ENCODE peak calls at places on chromosomes 12 and 14, in six cellular contexts. B is stomach, Q is A549, H is H1, F is sigmoid colon, D is transverse colon. K is an unnamed sample.

GRCh38 chr14:101821528-101821927 is 60.0 kb downstream of the PPP2R5C start:
- DNase-seq in F (no peak), B (no peak), H (no peak), D (no peak), Q (no peak), K (no peak)

GRCh38 chr14:46051801-46052200 is 599.8 kb downstream of the RPL10L start:
- DNase-seq in D (no peak), F (no peak), Q (no peak), B (no peak), H (no peak), K (no peak)

GRCh38 chr12:121803861-121804416 is at the start of gene SETD1B:
- DNase-seq in Q (no peak), D (peak), F (peak), H (no peak), B (peak), K (no peak)

GRCh38 chr12:42296503-42297109 is 29.3 kb downstream of the ZCRB1 start:
- DNase-seq in Q (no peak), D (no peak), F (no peak), B (no peak), H (no peak), K (no peak)

GRCh38 chr12:104138747-104139186 is 757 bp upstream of the NFYB start:
- DNase-seq in H (no peak), Q (no peak), D (peak), B (no peak), F (peak), K (no peak)

GRCh38 chr12:6057693-6058092 is 66.8 kb downstream of the VWF start:
- DNase-seq in Q (no peak), B (no peak), D (no peak), F (no peak), H (peak), K (no peak)

GRCh38 chr12:12922191-12922616 is 29.8 kb downstream of the GPRC5D start:
- DNase-seq in D (no peak), F (no peak), H (no peak), B (no peak), Q (no peak), K (no peak)

GRCh38 chr14:68952544-68953535 is 26.3 kb downstream of the ACTN1 start:
- DNase-seq in F (peak), Q (no peak), B (no peak), D (no peak), H (no peak), K (peak)

GRCh38 chr12:94644622-94645021 is 5.7 kb downstream of the TMCC3 start:
- DNase-seq in H (no peak), B (no peak), F (no peak), D (no peak), Q (no peak), K (peak)

GRCh38 chr12:122336015-122336946 is 70.0 kb upstream of the VPS33A start:
- DNase-seq in Q (peak), H (no peak), F (no peak), D (peak), B (no peak), K (no peak)

GRCh38 chr12:65685514-65685913 is 138.8 kb upstream of the HMGA2 start:
- DNase-seq in F (no peak), D (no peak), Q (no peak), H (no peak), B (no peak), K (no peak)

GRCh38 chr12:6360080-6360571 is 15.2 kb downstream of the SCNN1A start:
- DNase-seq in B (no peak), D (peak), H (no peak), F (no peak), Q (no peak), K (no peak)

GRCh38 chr14:21191809-21192446 is 36.1 kb upstream of the OR5AU1 start:
- DNase-seq in H (peak), D (peak), B (peak), F (peak), Q (peak), K (peak)

GRCh38 chr14:73725116-73726024 is 11.2 kb upstream of the PNMA1 start:
- DNase-seq in D (no peak), Q (no peak), F (peak), H (no peak), B (no peak), K (peak)

GRCh38 chr14:35438910-35439713 is 34.6 kb upstream of the NFKBIA start:
- DNase-seq in H (no peak), B (no peak), F (no peak), D (no peak), Q (no peak), K (no peak)

GRCh38 chr12:130765186-130765659 is 49.1 kb upstream of the RIMBP2 start:
- DNase-seq in F (no peak), H (no peak), Q (peak), B (no peak), D (no peak), K (no peak)

GRCh38 chr12:94603434-94604068 is 46.8 kb downstream of the TMCC3 start:
- DNase-seq in Q (peak), F (no peak), D (peak), B (peak), H (no peak), K (peak)

GRCh38 chr12:90126125-90126524 is 417.5 kb upstream of the ATP2B1 start:
- DNase-seq in D (no peak), H (no peak), F (no peak), Q (no peak), B (no peak), K (no peak)

GRCh38 chr14:74324945-74325361 is 22.2 kb upstream of the ABCD4 start:
- DNase-seq in B (no peak), D (no peak), F (no peak), H (no peak), Q (peak), K (no peak)

GRCh38 chr12:32993404-32993803 is 96.8 kb upstream of the PKP2 start:
- DNase-seq in B (no peak), H (no peak), Q (no peak), F (no peak), D (no peak), K (no peak)

DNA sequence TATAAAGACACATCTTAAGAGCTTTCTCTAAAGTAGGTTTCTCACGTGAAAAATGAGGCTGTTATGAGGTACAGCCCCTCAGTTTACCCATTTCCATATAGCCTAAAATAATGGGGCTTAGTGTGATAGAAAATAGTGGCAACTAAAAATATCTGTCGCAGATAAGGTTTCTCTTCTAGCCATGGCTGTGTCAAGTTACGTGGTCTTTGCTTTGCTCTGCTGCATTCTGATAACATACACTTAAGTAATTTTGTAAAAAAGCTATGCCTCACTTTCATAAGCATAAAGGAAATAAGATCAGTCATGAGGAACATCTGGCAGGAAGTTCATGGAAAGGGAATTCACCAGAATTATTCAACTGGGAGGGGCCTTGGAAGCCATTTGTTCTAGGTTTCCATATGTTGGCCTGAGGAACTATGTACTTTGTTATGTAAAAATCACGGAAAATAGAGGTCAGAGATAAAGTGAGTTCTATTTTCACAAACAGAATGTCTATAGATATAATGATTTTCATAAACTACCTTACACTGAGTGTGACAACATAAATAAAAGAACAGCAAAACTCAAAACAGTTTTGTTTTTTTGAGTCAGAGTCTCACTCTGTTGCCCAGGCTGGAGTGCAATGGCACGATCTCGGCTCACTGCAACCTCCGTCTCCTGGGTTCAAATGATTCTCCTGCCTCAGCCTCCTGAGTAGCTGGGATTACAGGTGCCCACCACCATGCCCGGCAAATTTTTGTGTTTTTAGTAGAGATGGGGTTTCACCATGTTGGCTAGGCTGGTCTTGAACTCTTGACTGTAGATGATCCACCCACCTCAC is 195.6 kb upstream of the KRR1 start:
- DNase-seq in H (no peak), D (no peak), F (no peak), Q (no peak), B (no peak), K (no peak)
- TF ChIP-seq EP300 in H (no peak), D (no peak), F (no peak), Q (no peak), B (no peak), K (no peak)

GRCh38 chr12:34108405-34108803 is 86.1 kb downstream of the ALG10 start:
- DNase-seq in B (no peak), D (no peak), F (no peak), Q (no peak), H (no peak), K (no peak)

GRCh38 chr12:34105392-34105933 is 83.2 kb downstream of the ALG10 start:
- DNase-seq in D (no peak), F (no peak), H (no peak), Q (no peak), B (no peak), K (no peak)

GRCh38 chr12:34106172-34106571 is 83.9 kb downstream of the ALG10 start:
- DNase-seq in F (no peak), Q (no peak), B (no peak), D (no peak), H (no peak), K (no peak)

GRCh38 chr12:34107781-34108404 is 85.6 kb downstream of the ALG10 start:
- DNase-seq in H (no peak), B (no peak), F (no peak), Q (no peak), D (no peak), K (no peak)

DNA sequence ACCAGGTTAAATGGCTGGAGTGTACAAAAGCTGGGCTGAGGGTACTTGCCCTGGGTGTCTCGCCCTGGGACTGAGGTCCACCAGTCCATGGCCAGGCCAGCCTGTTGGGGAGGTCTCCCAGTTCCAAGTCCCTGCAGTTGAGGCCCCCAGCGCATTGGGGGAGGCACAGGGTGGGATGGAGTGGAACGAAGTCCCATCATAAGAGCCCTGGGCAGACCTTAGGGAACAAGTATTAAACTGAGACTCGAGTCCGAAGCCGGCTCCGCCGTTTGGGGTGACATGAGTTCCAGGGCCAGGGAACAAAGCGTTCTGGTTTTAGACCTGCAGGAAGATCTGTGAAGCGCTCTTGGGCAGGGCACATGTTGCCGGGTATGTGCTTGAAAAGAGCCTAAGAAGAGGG is 84.7 kb downstream of the ALG10 start:
- DNase-seq in H (no peak), D (no peak), B (no peak), Q (no peak), F (no peak), K (no peak)
- TF ChIP-seq EP300 in H (no peak), D (no peak), B (no peak), Q (no peak), F (no peak), K (no peak)

GRCh38 chr12:26938660-26939185 is 453 bp downstream of the FGFR1OP2 start:
- DNase-seq in B (peak), F (no peak), H (no peak), Q (peak), D (no peak), K (peak)

GRCh38 chr12:26939192-26939832 is 1.0 kb downstream of the FGFR1OP2 start:
- DNase-seq in F (no peak), D (no peak), Q (no peak), H (no peak), B (no peak), K (no peak)

GRCh38 chr12:26936559-26937442 is 980 bp downstream of the INTS13 start:
- DNase-seq in B (no peak), D (no peak), Q (no peak), F (no peak), H (no peak), K (no peak)

GRCh38 chr12:26937443-26937862 is 328 bp downstream of the INTS13 start:
- DNase-seq in D (no peak), B (no peak), Q (no peak), H (no peak), F (no peak), K (no peak)

GRCh38 chr12:26937863-26938659 is at the start of the genes FGFR1OP2 and INTS13:
- DNase-seq in F (peak), H (peak), Q (peak), D (peak), B (peak), K (peak)
- TF ChIP-seq EP300 in F (peak), H (no peak), Q (no peak), D (peak), B (no peak), K (peak)

GRCh38 chr12:27094726-27095125 is 12.3 kb upstream of the C12orf71 start:
- DNase-seq in H (no peak), F (no peak), D (no peak), Q (no peak), B (no peak), K (no peak)

GRCh38 chr12:27096420-27096819 is 14.0 kb upstream of the C12orf71 start:
- DNase-seq in B (no peak), H (no peak), F (no peak), Q (no peak), D (no peak), K (no peak)

GRCh38 chr12:27101290-27101689 is 18.9 kb upstream of the C12orf71 start:
- DNase-seq in F (no peak), Q (no peak), D (no peak), B (no peak), H (no peak), K (no peak)

DNA sequence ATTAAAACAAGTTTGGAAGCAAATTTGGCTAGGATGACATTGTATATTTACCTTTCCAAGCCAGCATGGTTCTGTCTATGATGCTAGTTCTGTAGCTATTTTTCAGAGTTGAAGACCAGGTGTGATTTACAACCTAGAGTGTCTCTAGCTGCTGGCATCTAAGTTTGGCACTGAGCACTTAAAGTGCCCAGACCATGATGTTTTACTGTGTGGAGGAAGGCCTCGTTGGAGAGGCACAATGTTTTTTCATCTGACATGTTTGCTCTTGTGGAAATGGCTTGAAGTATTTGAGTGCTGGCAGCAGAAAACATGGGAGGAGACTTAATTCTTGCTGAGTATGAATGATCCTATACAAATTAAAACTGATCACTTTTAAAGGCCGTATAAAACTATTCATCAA is 13.0 kb upstream of the C12orf71 start:
- DNase-seq in Q (no peak), H (no peak), B (no peak), F (no peak), D (no peak), K (no peak)
- TF ChIP-seq EP300 in Q (no peak), H (no peak), B (no peak), F (no peak), D (no peak), K (no peak)

DNA sequence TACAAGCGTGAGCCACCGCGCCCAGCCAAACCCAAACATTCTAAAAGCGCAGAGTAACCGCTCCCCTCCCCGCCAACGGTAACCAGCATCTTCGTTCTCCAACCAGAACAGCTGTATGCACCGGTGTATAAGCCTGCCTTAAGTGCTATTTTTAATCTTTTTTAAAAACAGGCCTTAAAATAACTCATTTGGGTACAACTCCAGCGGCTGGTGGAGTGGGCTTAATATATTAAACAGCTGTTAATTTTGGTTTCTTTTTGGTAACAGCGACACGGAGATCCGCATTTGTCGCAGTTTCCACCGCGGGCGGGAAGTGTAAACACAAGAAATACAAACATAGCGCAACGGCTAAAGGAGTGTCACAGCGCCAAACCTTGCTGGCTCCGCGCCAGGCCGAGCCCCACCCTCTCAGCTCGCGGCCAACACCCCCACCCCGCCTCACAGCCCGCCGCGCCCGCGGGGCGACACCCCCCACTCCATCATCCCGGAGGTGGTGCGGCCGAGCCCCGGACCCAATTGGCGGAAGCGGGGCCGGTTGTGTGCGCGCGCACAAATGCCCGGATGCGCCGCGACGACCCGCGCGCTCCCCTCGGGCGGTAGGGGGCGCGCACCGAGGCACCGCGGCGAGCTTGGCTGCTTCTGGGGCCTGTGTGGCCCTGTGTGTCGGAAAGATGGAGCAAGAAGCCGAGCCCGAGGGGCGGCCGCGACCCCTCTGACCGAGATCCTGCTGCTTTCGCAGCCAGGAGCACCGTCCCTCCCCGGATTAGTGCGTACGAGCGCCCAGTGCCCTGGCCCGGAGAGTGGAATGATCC is at the start of gene MDM2:
- DNase-seq in F (peak), D (peak), Q (peak), B (peak), H (peak), K (peak)
- TF ChIP-seq EP300 in F (no peak), D (peak), Q (no peak), B (no peak), H (no peak), K (no peak)